ENCODE peak calls at places on chromosomes 6 and 20, in ten cellular contexts. One of them, this sample, is unnamed.

GRCh38 chr6:135932651-135933050 is 81.2 kb downstream of the PDE7B start:
- DNase-seq in brain microvascular endothelial cell: no peak
- DNase-seq in ACHN: no peak
- DNase-seq in NAMALWA: no peak
- DNase-seq in NCI-H460: no peak
- DNase-seq in central memory CD4-positive, alpha-beta T cell: no peak
- DNase-seq in NCI-H1092 treated with DMSO at 0.1 percent for 48 hours: no peak
- DNase-seq in iPS-NIHi11: no peak
- DNase-seq in HEK293T: no peak
- DNase-seq in CD8-positive, alpha-beta T cell: no peak
- DNase-seq in this sample: no peak

GRCh38 chr20:10553326-10553984 is 118.3 kb downstream of the SLX4IP start:
- DNase-seq in NCI-H1092 treated with DMSO at 0.1 percent for 48 hours: peak
- DNase-seq in brain microvascular endothelial cell: peak
- DNase-seq in iPS-NIHi11: peak
- DNase-seq in HEK293T: peak
- DNase-seq in central memory CD4-positive, alpha-beta T cell: peak
- DNase-seq in NCI-H460: peak
- DNase-seq in ACHN: peak
- DNase-seq in CD8-positive, alpha-beta T cell: no peak
- DNase-seq in NAMALWA: peak
- DNase-seq in this sample: no peak

GRCh38 chr6:42378536-42378935 is 73.2 kb downstream of the TRERF1 start:
- DNase-seq in iPS-NIHi11: no peak
- DNase-seq in HEK293T: no peak
- DNase-seq in NAMALWA: no peak
- DNase-seq in brain microvascular endothelial cell: no peak
- DNase-seq in NCI-H460: no peak
- DNase-seq in CD8-positive, alpha-beta T cell: no peak
- DNase-seq in ACHN: no peak
- DNase-seq in NCI-H1092 treated with DMSO at 0.1 percent for 48 hours: no peak
- DNase-seq in central memory CD4-positive, alpha-beta T cell: no peak
- DNase-seq in this sample: no peak

GRCh38 chr6:57158658-57159057 is 13.5 kb upstream of the BAG2 start:
- DNase-seq in NCI-H460: no peak
- DNase-seq in brain microvascular endothelial cell: no peak
- DNase-seq in HEK293T: no peak
- DNase-seq in NAMALWA: no peak
- DNase-seq in iPS-NIHi11: no peak
- DNase-seq in NCI-H1092 treated with DMSO at 0.1 percent for 48 hours: no peak
- DNase-seq in ACHN: no peak
- DNase-seq in CD8-positive, alpha-beta T cell: no peak
- DNase-seq in central memory CD4-positive, alpha-beta T cell: no peak
- DNase-seq in this sample: no peak

GRCh38 chr6:145148392-145149175 is 586.7 kb downstream of the EPM2A start:
- DNase-seq in HEK293T: peak
- DNase-seq in ACHN: peak
- DNase-seq in NCI-H1092 treated with DMSO at 0.1 percent for 48 hours: no peak
- DNase-seq in brain microvascular endothelial cell: peak
- DNase-seq in NCI-H460: peak
- DNase-seq in iPS-NIHi11: peak
- DNase-seq in NAMALWA: no peak
- DNase-seq in central memory CD4-positive, alpha-beta T cell: no peak
- DNase-seq in CD8-positive, alpha-beta T cell: no peak
- DNase-seq in this sample: no peak

GRCh38 chr6:137949686-137950390 is 82.8 kb downstream of the TNFAIP3 start:
- DNase-seq in CD8-positive, alpha-beta T cell: no peak
- DNase-seq in ACHN: no peak
- DNase-seq in brain microvascular endothelial cell: no peak
- DNase-seq in central memory CD4-positive, alpha-beta T cell: peak
- DNase-seq in NCI-H1092 treated with DMSO at 0.1 percent for 48 hours: no peak
- DNase-seq in iPS-NIHi11: no peak
- DNase-seq in NAMALWA: peak
- DNase-seq in HEK293T: no peak
- DNase-seq in NCI-H460: no peak
- DNase-seq in this sample: no peak

GRCh38 chr6:114121913-114122662 is 151.1 kb upstream of the HDAC2 start:
- DNase-seq in iPS-NIHi11: no peak
- DNase-seq in HEK293T: no peak
- DNase-seq in brain microvascular endothelial cell: no peak
- DNase-seq in central memory CD4-positive, alpha-beta T cell: no peak
- DNase-seq in NCI-H460: no peak
- DNase-seq in NAMALWA: no peak
- DNase-seq in NCI-H1092 treated with DMSO at 0.1 percent for 48 hours: no peak
- DNase-seq in ACHN: no peak
- DNase-seq in CD8-positive, alpha-beta T cell: no peak
- DNase-seq in this sample: no peak

GRCh38 chr6:112214749-112215269 is 39.6 kb downstream of the LAMA4 start:
- DNase-seq in NCI-H460: peak
- DNase-seq in NAMALWA: no peak
- DNase-seq in CD8-positive, alpha-beta T cell: no peak
- DNase-seq in NCI-H1092 treated with DMSO at 0.1 percent for 48 hours: peak
- DNase-seq in HEK293T: no peak
- DNase-seq in central memory CD4-positive, alpha-beta T cell: no peak
- DNase-seq in ACHN: no peak
- DNase-seq in iPS-NIHi11: no peak
- DNase-seq in brain microvascular endothelial cell: no peak
- DNase-seq in this sample: no peak

GRCh38 chr6:24205020-24205492 is 79.0 kb downstream of the NRSN1 start:
- DNase-seq in HEK293T: peak
- DNase-seq in CD8-positive, alpha-beta T cell: no peak
- DNase-seq in iPS-NIHi11: peak
- DNase-seq in central memory CD4-positive, alpha-beta T cell: no peak
- DNase-seq in NCI-H1092 treated with DMSO at 0.1 percent for 48 hours: peak
- DNase-seq in NCI-H460: peak
- DNase-seq in ACHN: peak
- DNase-seq in brain microvascular endothelial cell: peak
- DNase-seq in NAMALWA: peak
- DNase-seq in this sample: peak

GRCh38 chr20:15832512-15832911 is 740.7 kb downstream of the KIF16B start:
- DNase-seq in iPS-NIHi11: no peak
- DNase-seq in CD8-positive, alpha-beta T cell: no peak
- DNase-seq in NCI-H1092 treated with DMSO at 0.1 percent for 48 hours: no peak
- DNase-seq in ACHN: no peak
- DNase-seq in NCI-H460: no peak
- DNase-seq in NAMALWA: no peak
- DNase-seq in HEK293T: no peak
- DNase-seq in brain microvascular endothelial cell: no peak
- DNase-seq in central memory CD4-positive, alpha-beta T cell: no peak
- DNase-seq in this sample: no peak

GRCh38 chr20:41249781-41250281 is 67.7 kb downstream of the ZHX3 start:
- DNase-seq in brain microvascular endothelial cell: peak
- DNase-seq in NAMALWA: peak
- DNase-seq in central memory CD4-positive, alpha-beta T cell: no peak
- DNase-seq in CD8-positive, alpha-beta T cell: no peak
- DNase-seq in HEK293T: peak
- DNase-seq in ACHN: peak
- DNase-seq in NCI-H1092 treated with DMSO at 0.1 percent for 48 hours: no peak
- DNase-seq in NCI-H460: peak
- DNase-seq in iPS-NIHi11: peak
- DNase-seq in this sample: no peak

GRCh38 chr6:42419490-42420280 is 32.0 kb downstream of the TRERF1 start:
- DNase-seq in HEK293T: no peak
- DNase-seq in NAMALWA: no peak
- DNase-seq in CD8-positive, alpha-beta T cell: no peak
- DNase-seq in central memory CD4-positive, alpha-beta T cell: no peak
- DNase-seq in iPS-NIHi11: no peak
- DNase-seq in NCI-H460: no peak
- DNase-seq in ACHN: no peak
- DNase-seq in brain microvascular endothelial cell: no peak
- DNase-seq in NCI-H1092 treated with DMSO at 0.1 percent for 48 hours: no peak
- DNase-seq in this sample: no peak

GRCh38 chr6:141752677-141753076 is 380.0 kb upstream of the GJE1 start:
- DNase-seq in iPS-NIHi11: no peak
- DNase-seq in HEK293T: no peak
- DNase-seq in NAMALWA: no peak
- DNase-seq in brain microvascular endothelial cell: no peak
- DNase-seq in CD8-positive, alpha-beta T cell: no peak
- DNase-seq in NCI-H1092 treated with DMSO at 0.1 percent for 48 hours: no peak
- DNase-seq in central memory CD4-positive, alpha-beta T cell: no peak
- DNase-seq in ACHN: no peak
- DNase-seq in NCI-H460: no peak
- DNase-seq in this sample: no peak

GRCh38 chr20:49427751-49428518 is 54.5 kb downstream of the KCNB1 start:
- DNase-seq in central memory CD4-positive, alpha-beta T cell: no peak
- DNase-seq in NCI-H460: no peak
- DNase-seq in NAMALWA: no peak
- DNase-seq in NCI-H1092 treated with DMSO at 0.1 percent for 48 hours: no peak
- DNase-seq in CD8-positive, alpha-beta T cell: no peak
- DNase-seq in ACHN: no peak
- DNase-seq in brain microvascular endothelial cell: no peak
- DNase-seq in HEK293T: no peak
- DNase-seq in iPS-NIHi11: no peak
- DNase-seq in this sample: no peak

GRCh38 chr6:56842602-56843475 is 112.1 kb upstream of the BEND6 start:
- DNase-seq in NAMALWA: no peak
- DNase-seq in NCI-H1092 treated with DMSO at 0.1 percent for 48 hours: peak
- DNase-seq in CD8-positive, alpha-beta T cell: no peak
- DNase-seq in central memory CD4-positive, alpha-beta T cell: no peak
- DNase-seq in ACHN: peak
- DNase-seq in iPS-NIHi11: peak
- DNase-seq in NCI-H460: no peak
- DNase-seq in brain microvascular endothelial cell: peak
- DNase-seq in HEK293T: peak
- DNase-seq in this sample: no peak

GRCh38 chr20:59412251-59412650 is 111.8 kb downstream of the EDN3 start:
- DNase-seq in NCI-H460: no peak
- DNase-seq in brain microvascular endothelial cell: no peak
- DNase-seq in ACHN: no peak
- DNase-seq in NCI-H1092 treated with DMSO at 0.1 percent for 48 hours: no peak
- DNase-seq in CD8-positive, alpha-beta T cell: no peak
- DNase-seq in central memory CD4-positive, alpha-beta T cell: no peak
- DNase-seq in NAMALWA: no peak
- DNase-seq in HEK293T: no peak
- DNase-seq in iPS-NIHi11: no peak
- DNase-seq in this sample: no peak

GRCh38 chr20:25247100-25247665 is 702 bp upstream of the PYGB start:
- DNase-seq in HEK293T: peak
- DNase-seq in CD8-positive, alpha-beta T cell: no peak
- DNase-seq in NAMALWA: peak
- DNase-seq in central memory CD4-positive, alpha-beta T cell: peak
- DNase-seq in brain microvascular endothelial cell: peak
- DNase-seq in NCI-H1092 treated with DMSO at 0.1 percent for 48 hours: peak
- DNase-seq in iPS-NIHi11: peak
- DNase-seq in NCI-H460: peak
- DNase-seq in ACHN: peak
- DNase-seq in this sample: no peak

GRCh38 chr20:36519012-36519719 is 22.2 kb upstream of the MYL9 start:
- DNase-seq in CD8-positive, alpha-beta T cell: no peak
- DNase-seq in ACHN: no peak
- DNase-seq in iPS-NIHi11: no peak
- DNase-seq in central memory CD4-positive, alpha-beta T cell: no peak
- DNase-seq in NCI-H460: no peak
- DNase-seq in NCI-H1092 treated with DMSO at 0.1 percent for 48 hours: no peak
- DNase-seq in brain microvascular endothelial cell: no peak
- DNase-seq in HEK293T: no peak
- DNase-seq in NAMALWA: no peak
- DNase-seq in this sample: no peak

GRCh38 chr6:125262026-125263013 is 39.4 kb downstream of the HDDC2 start:
- DNase-seq in NCI-H1092 treated with DMSO at 0.1 percent for 48 hours: no peak
- DNase-seq in NAMALWA: no peak
- DNase-seq in brain microvascular endothelial cell: peak
- DNase-seq in NCI-H460: no peak
- DNase-seq in CD8-positive, alpha-beta T cell: no peak
- DNase-seq in ACHN: no peak
- DNase-seq in central memory CD4-positive, alpha-beta T cell: no peak
- DNase-seq in iPS-NIHi11: no peak
- DNase-seq in HEK293T: no peak
- DNase-seq in this sample: no peak

GRCh38 chr20:62501801-62502495 is 26.2 kb upstream of the GATA5 start:
- DNase-seq in NCI-H460: no peak
- DNase-seq in HEK293T: no peak
- DNase-seq in brain microvascular endothelial cell: peak
- DNase-seq in CD8-positive, alpha-beta T cell: peak
- DNase-seq in central memory CD4-positive, alpha-beta T cell: peak
- DNase-seq in NAMALWA: peak
- DNase-seq in ACHN: peak
- DNase-seq in iPS-NIHi11: no peak
- DNase-seq in NCI-H1092 treated with DMSO at 0.1 percent for 48 hours: no peak
- DNase-seq in this sample: peak

GRCh38 chr6:56482525-56482924 is 160.2 kb downstream of the DST start:
- DNase-seq in ACHN: no peak
- DNase-seq in brain microvascular endothelial cell: no peak
- DNase-seq in HEK293T: no peak
- DNase-seq in NCI-H460: no peak
- DNase-seq in central memory CD4-positive, alpha-beta T cell: no peak
- DNase-seq in iPS-NIHi11: no peak
- DNase-seq in NCI-H1092 treated with DMSO at 0.1 percent for 48 hours: no peak
- DNase-seq in NAMALWA: no peak
- DNase-seq in CD8-positive, alpha-beta T cell: no peak
- DNase-seq in this sample: no peak

GRCh38 chr20:59560588-59561227 is 43.6 kb upstream of the PHACTR3 start:
- DNase-seq in NCI-H460: peak
- DNase-seq in ACHN: peak
- DNase-seq in iPS-NIHi11: peak
- DNase-seq in central memory CD4-positive, alpha-beta T cell: no peak
- DNase-seq in CD8-positive, alpha-beta T cell: no peak
- DNase-seq in NCI-H1092 treated with DMSO at 0.1 percent for 48 hours: no peak
- DNase-seq in NAMALWA: peak
- DNase-seq in HEK293T: peak
- DNase-seq in brain microvascular endothelial cell: peak
- DNase-seq in this sample: no peak

GRCh38 chr6:170222498-170223471 is 68.1 kb downstream of the DLL1 start:
- DNase-seq in NCI-H1092 treated with DMSO at 0.1 percent for 48 hours: peak
- DNase-seq in CD8-positive, alpha-beta T cell: no peak
- DNase-seq in NAMALWA: no peak
- DNase-seq in central memory CD4-positive, alpha-beta T cell: no peak
- DNase-seq in HEK293T: no peak
- DNase-seq in ACHN: no peak
- DNase-seq in brain microvascular endothelial cell: no peak
- DNase-seq in iPS-NIHi11: no peak
- DNase-seq in NCI-H460: no peak
- DNase-seq in this sample: no peak

GRCh38 chr6:99219788-99220187 is 129.7 kb downstream of the FAXC start:
- DNase-seq in NAMALWA: peak
- DNase-seq in central memory CD4-positive, alpha-beta T cell: no peak
- DNase-seq in HEK293T: peak
- DNase-seq in CD8-positive, alpha-beta T cell: no peak
- DNase-seq in brain microvascular endothelial cell: no peak
- DNase-seq in ACHN: no peak
- DNase-seq in NCI-H1092 treated with DMSO at 0.1 percent for 48 hours: no peak
- DNase-seq in iPS-NIHi11: peak
- DNase-seq in NCI-H460: no peak
- DNase-seq in this sample: no peak

GRCh38 chr20:14497004-14497403 is 159.6 kb upstream of the FLRT3 start:
- DNase-seq in iPS-NIHi11: no peak
- DNase-seq in brain microvascular endothelial cell: no peak
- DNase-seq in central memory CD4-positive, alpha-beta T cell: no peak
- DNase-seq in HEK293T: no peak
- DNase-seq in CD8-positive, alpha-beta T cell: no peak
- DNase-seq in NAMALWA: no peak
- DNase-seq in NCI-H460: no peak
- DNase-seq in ACHN: no peak
- DNase-seq in NCI-H1092 treated with DMSO at 0.1 percent for 48 hours: no peak
- DNase-seq in this sample: no peak

GRCh38 chr6:33762713-33763112 is 16.0 kb upstream of the IP6K3 start:
- DNase-seq in NCI-H460: no peak
- DNase-seq in HEK293T: no peak
- DNase-seq in NAMALWA: no peak
- DNase-seq in NCI-H1092 treated with DMSO at 0.1 percent for 48 hours: no peak
- DNase-seq in iPS-NIHi11: no peak
- DNase-seq in central memory CD4-positive, alpha-beta T cell: no peak
- DNase-seq in ACHN: no peak
- DNase-seq in CD8-positive, alpha-beta T cell: no peak
- DNase-seq in brain microvascular endothelial cell: no peak
- DNase-seq in this sample: no peak

GRCh38 chr6:112780498-112781096 is 433.5 kb downstream of the RFPL4B start:
- DNase-seq in NCI-H1092 treated with DMSO at 0.1 percent for 48 hours: peak
- DNase-seq in brain microvascular endothelial cell: peak
- DNase-seq in NCI-H460: peak
- DNase-seq in CD8-positive, alpha-beta T cell: no peak
- DNase-seq in iPS-NIHi11: peak
- DNase-seq in central memory CD4-positive, alpha-beta T cell: no peak
- DNase-seq in NAMALWA: peak
- DNase-seq in ACHN: peak
- DNase-seq in HEK293T: peak
- DNase-seq in this sample: peak

GRCh38 chr20:46128310-46129151 is 10.4 kb downstream of the CD40 start:
- DNase-seq in central memory CD4-positive, alpha-beta T cell: no peak
- DNase-seq in brain microvascular endothelial cell: no peak
- DNase-seq in ACHN: peak
- DNase-seq in NCI-H460: peak
- DNase-seq in CD8-positive, alpha-beta T cell: no peak
- DNase-seq in HEK293T: peak
- DNase-seq in iPS-NIHi11: peak
- DNase-seq in NCI-H1092 treated with DMSO at 0.1 percent for 48 hours: peak
- DNase-seq in NAMALWA: no peak
- DNase-seq in this sample: no peak

This sample was measured in naive B cell.